ENCODE peak calls at places on chromosome 3, in five cellular contexts. One of them, this sample, is unnamed.

GRCh38 chr3:49172616-49173041 is 1.2 kb downstream of the KLHDC8B start:
- DNase-seq in brain microvascular endothelial cell: no peak
- DNase-seq in CD4-positive, alpha-beta T cell: no peak
- DNase-seq in heart right ventricle: no peak
- DNase-seq in NCI-H2171 treated with DMSO at 0.1 percent for 48 hours: no peak
- DNase-seq in this sample: peak

GRCh38 chr3:40827942-40828688 is 303.4 kb downstream of the ZNF621 start:
- DNase-seq in heart right ventricle: peak
- DNase-seq in NCI-H2171 treated with DMSO at 0.1 percent for 48 hours: no peak
- DNase-seq in CD4-positive, alpha-beta T cell: no peak
- DNase-seq in brain microvascular endothelial cell: peak
- DNase-seq in this sample: no peak

GRCh38 chr3:47715928-47716327 is 65.8 kb downstream of the SMARCC1 start:
- DNase-seq in heart right ventricle: no peak
- DNase-seq in CD4-positive, alpha-beta T cell: no peak
- DNase-seq in NCI-H2171 treated with DMSO at 0.1 percent for 48 hours: no peak
- DNase-seq in brain microvascular endothelial cell: peak
- DNase-seq in this sample: no peak

GRCh38 chr3:141370065-141370533 is 1.8 kb downstream of the ZBTB38 start:
- DNase-seq in CD4-positive, alpha-beta T cell: peak
- DNase-seq in heart right ventricle: peak
- DNase-seq in brain microvascular endothelial cell: peak
- DNase-seq in NCI-H2171 treated with DMSO at 0.1 percent for 48 hours: peak
- DNase-seq in this sample: peak

GRCh38 chr3:185733980-185734724 is 90.7 kb downstream of the IGF2BP2 start:
- DNase-seq in CD4-positive, alpha-beta T cell: no peak
- DNase-seq in NCI-H2171 treated with DMSO at 0.1 percent for 48 hours: peak
- DNase-seq in heart right ventricle: peak
- DNase-seq in brain microvascular endothelial cell: peak
- DNase-seq in this sample: peak

GRCh38 chr3:43294975-43295374 is 8.6 kb downstream of the SNRK start:
- DNase-seq in CD4-positive, alpha-beta T cell: no peak
- DNase-seq in NCI-H2171 treated with DMSO at 0.1 percent for 48 hours: no peak
- DNase-seq in brain microvascular endothelial cell: no peak
- DNase-seq in heart right ventricle: no peak
- DNase-seq in this sample: no peak

GRCh38 chr3:187640823-187641135 is 29.4 kb downstream of the SST start:
- DNase-seq in CD4-positive, alpha-beta T cell: no peak
- DNase-seq in heart right ventricle: no peak
- DNase-seq in brain microvascular endothelial cell: no peak
- DNase-seq in NCI-H2171 treated with DMSO at 0.1 percent for 48 hours: no peak
- DNase-seq in this sample: no peak

GRCh38 chr3:51400169-51400568 is 9.1 kb downstream of the RBM15B start:
- DNase-seq in NCI-H2171 treated with DMSO at 0.1 percent for 48 hours: no peak
- DNase-seq in brain microvascular endothelial cell: no peak
- DNase-seq in heart right ventricle: no peak
- DNase-seq in CD4-positive, alpha-beta T cell: no peak
- DNase-seq in this sample: no peak

GRCh38 chr3:179436517-179436916 is 14.8 kb downstream of the GNB4 start:
- DNase-seq in NCI-H2171 treated with DMSO at 0.1 percent for 48 hours: no peak
- DNase-seq in brain microvascular endothelial cell: no peak
- DNase-seq in CD4-positive, alpha-beta T cell: no peak
- DNase-seq in heart right ventricle: no peak
- DNase-seq in this sample: no peak

GRCh38 chr3:170553788-170554620 is 31.9 kb downstream of the SLC7A14 start:
- DNase-seq in brain microvascular endothelial cell: no peak
- DNase-seq in NCI-H2171 treated with DMSO at 0.1 percent for 48 hours: no peak
- DNase-seq in CD4-positive, alpha-beta T cell: no peak
- DNase-seq in heart right ventricle: no peak
- DNase-seq in this sample: no peak

GRCh38 chr3:187919018-187919417 is 173.8 kb upstream of the BCL6 start:
- DNase-seq in brain microvascular endothelial cell: peak
- DNase-seq in NCI-H2171 treated with DMSO at 0.1 percent for 48 hours: no peak
- DNase-seq in heart right ventricle: no peak
- DNase-seq in CD4-positive, alpha-beta T cell: peak
- DNase-seq in this sample: no peak

This sample was measured in ovary.